ENCODE peak calls at places on chromosomes 7 and 10, in four cellular contexts. M is natural killer cell treated with Interleukin-12 subunit alpha and Interleukin-12 subunit beta and Interleukin-15 and Interleukin-18, amount 100 ng/mL, for 72 hours; T is T-helper 1 cell; N is activated CD8-positive, alpha-beta memory T cell treated with anti-CD3 and anti-CD28 coated beads for 48 hours. I is an unnamed sample.

GRCh38 chr7:155631155-155631554 is 13.3 kb upstream of the RBM33 start:
- DNase-seq in M (no peak), T (no peak), N (no peak), I (no peak)

GRCh38 chr7:41065663-41066062 is 637.2 kb downstream of the INHBA start:
- DNase-seq in M (no peak), T (no peak), N (no peak), I (no peak)

GRCh38 chr10:73413108-73413527 is 740 bp downstream of the ANXA7 start:
- DNase-seq in M (no peak), T (peak), N (peak), I (no peak)

GRCh38 chr10:48233643-48234042 is 40.9 kb downstream of the FRMPD2 start:
- DNase-seq in M (no peak), T (no peak), N (no peak), I (no peak)

GRCh38 chr10:132593900-132594876 is 56.6 kb downstream of the INPP5A start:
- DNase-seq in M (peak), T (no peak), N (no peak), I (no peak)

GRCh38 chr10:75396861-75397570 is 4.5 kb downstream of the ZNF503 start:
- DNase-seq in M (peak), T (no peak), N (no peak), I (no peak)

GRCh38 chr7:155584763-155585531 is 38.6 kb upstream of the CNPY1 start:
- DNase-seq in M (no peak), T (no peak), N (no peak), I (no peak)

GRCh38 chr7:107989618-107990373 is 13.2 kb downstream of the LAMB1 start:
- DNase-seq in M (no peak), T (no peak), N (no peak), I (no peak)

GRCh38 chr7:25906760-25907159 is 245.2 kb upstream of the NFE2L3 start:
- DNase-seq in M (no peak), T (no peak), N (no peak), I (no peak)